ENCODE peak calls at places on chromosomes 12 and 14, in nine cellular contexts. H is GM23248, F is stomach, Y is left lung, P is tibial nerve, M is left ventricle myocardium inferior, Q is Peyer's patch, E is HCT116, A is mammary epithelial cell. I is an unnamed sample. For H3K4me1, the result is how much of the 10 kb centered on the place peaks cover.

GRCh38 chr12:116933101-116933500 is 22.4 kb downstream of the FBXW8 start:
- DNase-seq in E (no peak), P (no peak), Q (no peak), H (no peak), A (no peak), M (no peak), Y (no peak), F (no peak), I (no peak)

GRCh38 chr14:27881646-27882045 is 884.9 kb upstream of the FOXG1 start:
- DNase-seq in A (no peak), P (no peak), H (no peak), E (no peak), M (no peak), Q (no peak), Y (no peak), F (no peak), I (no peak)

GRCh38 chr12:93025145-93026103 is 96.3 kb upstream of the EEA1 start:
- DNase-seq in P (no peak), M (no peak), A (peak), F (no peak), Q (no peak), E (peak), Y (no peak), H (peak), I (no peak)

GRCh38 chr14:70808402-70809237 is 693 bp downstream of the MAP3K9 start:
- DNase-seq in E (no peak), Q (peak), M (peak), F (peak), P (no peak), A (peak), H (peak), Y (peak), I (peak)

GRCh38 chr12:68483592-68484373 is 126.9 kb upstream of the RAP1B start:
- DNase-seq in Q (no peak), P (no peak), M (no peak), F (no peak), Y (no peak), A (peak), E (no peak), H (peak), I (no peak)

GRCh38 chr12:82608706-82609105 is 78.0 kb upstream of the TMTC2 start:
- DNase-seq in A (peak), M (no peak), Q (no peak), Y (no peak), F (no peak), P (no peak), E (no peak), H (peak), I (no peak)

GRCh38 chr12:29103539-29103974 is 45.5 kb upstream of the FAR2 start:
- DNase-seq in Y (no peak), M (no peak), A (no peak), Q (peak), H (no peak), P (no peak), F (no peak), E (no peak), I (no peak)

GRCh38 chr12:45473636-45474035 is 255.9 kb upstream of the ARID2 start:
- DNase-seq in H (no peak), F (no peak), A (no peak), M (no peak), E (no peak), Q (no peak), Y (no peak), P (no peak), I (no peak)

GRCh38 chr12:4112734-4113396 is 160.7 kb upstream of the CCND2 start:
- DNase-seq in M (no peak), P (no peak), F (no peak), Q (no peak), E (no peak), H (no peak), A (peak), Y (no peak), I (no peak)

GRCh38 chr14:77037886-77038511 is 9.5 kb upstream of the IRF2BPL start:
- DNase-seq in P (no peak), M (no peak), Y (peak), Q (peak), E (no peak), F (no peak), A (no peak), H (peak), I (peak)

GRCh38 chr14:33914676-33915516 is 36.0 kb downstream of the EGLN3 start:
- DNase-seq in F (peak), P (no peak), M (no peak), E (peak), A (peak), H (peak), Q (no peak), Y (no peak), I (no peak)

GRCh38 chr12:112992541-112993398 is 14.5 kb downstream of the OAS2 start:
- DNase-seq in A (peak), Q (peak), M (peak), F (peak), H (peak), Y (no peak), P (peak), E (peak), I (no peak)

GRCh38 chr12:3837049-3837448 is 36.1 kb downstream of the PARP11 start:
- DNase-seq in F (no peak), H (no peak), A (no peak), E (no peak), Y (no peak), Q (no peak), P (no peak), M (no peak), I (no peak)

GRCh38 chr12:51904951-51905471 is 2.3 kb upstream of the ACVRL1 start:
- DNase-seq in M (no peak), Q (no peak), E (no peak), F (no peak), Y (no peak), A (peak), P (no peak), H (peak), I (no peak)

GRCh38 chr14:36275741-36276140 is 44.7 kb downstream of the MBIP start:
- DNase-seq in F (no peak), Q (no peak), A (no peak), E (no peak), H (no peak), M (no peak), P (no peak), Y (no peak), I (no peak)
- H3K4me1 ChIP-seq in F (under half), Q (under half), A (under half), E (under half), H (under half), M (under half), P (under half), Y (under half), I (under half)

GRCh38 chr12:70260610-70261009 is 17.4 kb downstream of the CNOT2 start:
- DNase-seq in F (no peak), M (no peak), Y (no peak), E (no peak), H (no peak), Q (no peak), A (no peak), P (no peak), I (no peak)
- H3K27ac ChIP-seq in F (no peak), M (no peak), Y (no peak), E (no peak), H (no peak), Q (no peak), A (no peak), P (no peak), I (no peak)

GRCh38 chr12:1590083-1590979 is 4.0 kb downstream of the FBXL14 start:
- DNase-seq in M (no peak), P (no peak), F (no peak), A (peak), Y (no peak), E (no peak), H (peak), Q (no peak), I (no peak)
- H3K4me1 ChIP-seq in M (half or more), P (half or more), F (under half), A (under half), Y (under half), E (under half), H (under half), Q (under half), I (under half)

GRCh38 chr12:109697270-109697553 is 16.4 kb upstream of the FAM222A start:
- DNase-seq in Q (no peak), P (no peak), Y (no peak), A (no peak), E (no peak), M (no peak), H (no peak), F (no peak), I (no peak)

GRCh38 chr12:109695420-109695819 is 18.2 kb upstream of the FAM222A start:
- DNase-seq in H (no peak), Y (no peak), M (no peak), P (no peak), Q (no peak), E (no peak), F (no peak), A (no peak), I (no peak)

GRCh38 chr12:109696485-109697269 is 16.9 kb upstream of the FAM222A start:
- DNase-seq in M (no peak), Q (no peak), Y (no peak), E (no peak), A (no peak), F (no peak), P (no peak), H (peak), I (no peak)

GRCh38 chr12:109697877-109698468 is 15.7 kb upstream of the FAM222A start:
- DNase-seq in A (no peak), Y (no peak), Q (no peak), H (no peak), P (no peak), M (no peak), F (no peak), E (no peak), I (no peak)

DNA sequence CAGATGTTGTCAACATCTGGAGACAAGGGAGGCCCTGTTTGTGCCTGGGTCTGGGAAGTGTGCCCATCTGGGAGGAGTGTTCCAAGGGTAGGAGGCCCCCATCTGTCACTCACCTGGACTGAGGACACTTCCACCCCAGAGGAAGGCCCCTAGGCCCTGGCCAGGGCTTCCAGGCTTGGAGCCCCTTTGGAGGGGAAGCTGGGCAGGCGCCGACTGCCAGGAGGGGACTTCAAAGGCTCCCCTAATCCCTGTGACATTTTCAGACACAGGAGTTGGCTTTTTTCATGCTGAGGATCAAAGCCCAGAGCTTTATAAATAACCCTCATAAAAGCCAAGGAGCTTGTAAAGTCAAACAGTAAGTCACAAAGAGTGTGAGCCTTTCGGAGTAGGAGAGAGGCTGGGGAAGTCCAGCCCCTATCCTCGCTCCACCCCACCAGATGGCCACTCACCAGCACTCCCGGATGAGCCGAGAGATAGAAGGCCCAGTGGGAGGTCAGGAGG is 17.6 kb upstream of the FAM222A start:
- DNase-seq in E (peak), Y (no peak), F (no peak), A (no peak), H (no peak), P (no peak), M (no peak), Q (no peak), I (no peak)
- H3K27ac ChIP-seq in E (no peak), Y (no peak), F (no peak), A (no peak), H (no peak), P (no peak), M (no peak), Q (no peak), I (no peak)

GRCh38 chr12:56155256-56155845 is 2.8 kb upstream of the MYL6 start:
- DNase-seq in E (no peak), Q (no peak), A (no peak), H (no peak), F (no peak), P (no peak), M (no peak), Y (no peak), I (no peak)
- H3K4me1 ChIP-seq in E (under half), Q (under half), A (under half), H (under half), F (half or more), P (half or more), M (half or more), Y (under half), I (under half)

GRCh38 chr12:12899530-12900380 is 8.4 kb downstream of the GPRC5A start:
- DNase-seq in H (peak), Y (no peak), M (no peak), Q (no peak), P (peak), F (no peak), A (peak), E (no peak), I (no peak)
- H3K27ac ChIP-seq in H (peak), Y (no peak), M (peak), Q (no peak), P (no peak), F (peak), A (peak), E (peak), I (no peak)

GRCh38 chr14:74519316-74520074 is 25.9 kb downstream of the ISCA2 start:
- DNase-seq in Y (no peak), Q (no peak), H (no peak), M (no peak), E (no peak), F (no peak), P (no peak), A (no peak), I (no peak)
- H3K4me1 ChIP-seq in Y (under half), Q (under half), H (under half), M (under half), E (under half), F (under half), P (under half), A (half or more), I (under half)

GRCh38 chr14:92549853-92550244 is 36.3 kb downstream of the RIN3 start:
- DNase-seq in M (peak), E (no peak), Y (no peak), F (no peak), P (no peak), H (peak), A (no peak), Q (no peak), I (no peak)
- H3K27ac ChIP-seq in M (peak), E (no peak), Y (peak), F (peak), P (peak), H (peak), A (no peak), Q (no peak), I (no peak)

I was measured in pancreas.